ENCODE peak calls at places on chromosomes 5 and 9, in five cellular contexts. One of them, this sample, is unnamed.

GRCh38 chr5:15645776-15646175 is 145.8 kb downstream of the FBXL7 start:
- DNase-seq in stomach: no peak
- DNase-seq in mesenchymal stem cell: no peak
- DNase-seq in psoas muscle: no peak
- DNase-seq in pancreas: no peak
- DNase-seq in this sample: no peak

GRCh38 chr5:65663804-65664521 is 39.1 kb downstream of the SHLD3 start:
- DNase-seq in stomach: no peak
- DNase-seq in mesenchymal stem cell: peak; percentile 44
- DNase-seq in psoas muscle: no peak
- DNase-seq in pancreas: no peak
- DNase-seq in this sample: no peak

GRCh38 chr9:77999231-77999631 is 32.4 kb downstream of the GNAQ start:
- DNase-seq in stomach: no peak
- DNase-seq in mesenchymal stem cell: no peak
- DNase-seq in psoas muscle: no peak
- DNase-seq in pancreas: no peak
- DNase-seq in this sample: no peak

GRCh38 chr9:136975624-136976023 is 1.7 kb upstream of the PTGDS start:
- DNase-seq in stomach: no peak
- DNase-seq in mesenchymal stem cell: no peak
- DNase-seq in psoas muscle: no peak
- DNase-seq in pancreas: no peak
- DNase-seq in this sample: no peak

GRCh38 chr9:116151966-116152381 is 1.6 kb upstream of the PAPPA start:
- DNase-seq in stomach: no peak
- DNase-seq in mesenchymal stem cell: peak; percentile 92
- DNase-seq in psoas muscle: no peak
- DNase-seq in pancreas: no peak
- DNase-seq in this sample: no peak

GRCh38 chr9:93962041-93962440 is 6.9 kb upstream of the BARX1 start:
- DNase-seq in stomach: no peak
- DNase-seq in mesenchymal stem cell: peak; percentile 39
- DNase-seq in psoas muscle: no peak
- DNase-seq in pancreas: no peak
- DNase-seq in this sample: no peak

GRCh38 chr5:95961617-95962474 is at the start of gene ELL2:
- DNase-seq in stomach: peak; percentile 100
- DNase-seq in mesenchymal stem cell: peak; percentile 100
- DNase-seq in psoas muscle: peak; percentile 99
- DNase-seq in pancreas: peak; percentile 99
- DNase-seq in this sample: peak; percentile 89

GRCh38 chr9:16996901-16997491 is 126.5 kb upstream of the BNC2 start:
- DNase-seq in stomach: no peak
- DNase-seq in mesenchymal stem cell: no peak
- DNase-seq in psoas muscle: no peak
- DNase-seq in pancreas: no peak
- DNase-seq in this sample: no peak

GRCh38 chr5:114438471-114438870 is 76.6 kb downstream of the KCNN2 start:
- DNase-seq in stomach: no peak
- DNase-seq in mesenchymal stem cell: no peak
- DNase-seq in psoas muscle: no peak
- DNase-seq in pancreas: no peak
- DNase-seq in this sample: no peak

GRCh38 chr9:100714372-100715099 is 136.7 kb downstream of the CAVIN4 start:
- DNase-seq in stomach: peak; percentile 58
- DNase-seq in mesenchymal stem cell: peak; percentile 2
- DNase-seq in psoas muscle: peak; percentile 53
- DNase-seq in pancreas: peak; percentile 59
- DNase-seq in this sample: no peak

GRCh38 chr9:129113645-129114304 is 2.6 kb downstream of the PTPA start:
- DNase-seq in stomach: no peak
- DNase-seq in mesenchymal stem cell: no peak
- DNase-seq in psoas muscle: no peak
- DNase-seq in pancreas: no peak
- DNase-seq in this sample: no peak

GRCh38 chr5:40932766-40933165 is 23.5 kb downstream of the C7 start:
- DNase-seq in stomach: no peak
- DNase-seq in mesenchymal stem cell: no peak
- DNase-seq in psoas muscle: no peak
- DNase-seq in pancreas: no peak
- DNase-seq in this sample: no peak
- H3K27ac ChIP-seq in stomach: no peak overlapping the region
- H3K27ac ChIP-seq in mesenchymal stem cell: no peak overlapping the region
- H3K27ac ChIP-seq in psoas muscle: no peak overlapping the region
- H3K27ac ChIP-seq in pancreas: no peak overlapping the region
- H3K27ac ChIP-seq in this sample: no peak overlapping the region

DNA sequence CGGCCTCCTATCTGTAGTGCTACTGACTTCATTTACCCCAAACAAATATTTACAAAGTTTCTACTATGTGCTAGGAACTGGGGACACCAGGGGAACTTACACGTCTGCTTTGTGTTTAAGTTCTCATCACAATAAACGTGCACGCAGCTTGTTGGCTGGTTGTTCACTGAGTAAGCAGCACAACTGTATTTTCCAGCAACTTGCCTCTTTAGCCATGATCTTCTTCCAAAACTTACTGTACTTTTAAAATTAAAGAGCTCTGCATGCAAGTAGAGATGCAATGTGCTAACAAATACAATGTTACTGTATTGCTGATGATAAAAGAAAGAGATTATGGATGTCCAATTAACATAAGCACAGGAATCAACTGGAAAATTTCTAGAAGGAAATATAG is 62.8 kb downstream of the RAPGEF1 start:
- DNase-seq in stomach: no peak
- DNase-seq in mesenchymal stem cell: peak; percentile 68
- DNase-seq in psoas muscle: no peak
- DNase-seq in pancreas: no peak
- DNase-seq in this sample: no peak
- H3K4me1 ChIP-seq in stomach: peaks cover 79% of the 10 kb centered on the region
- H3K4me1 ChIP-seq in mesenchymal stem cell: peaks cover 39% of the 10 kb centered on the region
- H3K4me1 ChIP-seq in psoas muscle: peaks cover 93% of the 10 kb centered on the region
- H3K4me1 ChIP-seq in pancreas: peaks cover 26% of the 10 kb centered on the region
- H3K4me1 ChIP-seq in this sample: peaks cover 53% of the 10 kb centered on the region

GRCh38 chr9:131008563-131008908 is 438 bp upstream of the LAMC3 start:
- DNase-seq in stomach: no peak
- DNase-seq in mesenchymal stem cell: no peak
- DNase-seq in psoas muscle: no peak
- DNase-seq in pancreas: no peak
- DNase-seq in this sample: no peak
- H3K4me3 ChIP-seq in stomach: peak overlapping the region; percentile 33
- H3K4me3 ChIP-seq in mesenchymal stem cell: peak overlapping the region; percentile 64
- H3K4me3 ChIP-seq in psoas muscle: peak overlapping the region; percentile 22
- H3K4me3 ChIP-seq in pancreas: no peak overlapping the region
- H3K4me3 ChIP-seq in this sample: no peak overlapping the region

GRCh38 chr5:129244478-129244877 is 149.9 kb downstream of the ISOC1 start:
- DNase-seq in stomach: no peak
- DNase-seq in mesenchymal stem cell: peak; percentile 38
- DNase-seq in psoas muscle: no peak
- DNase-seq in pancreas: no peak
- DNase-seq in this sample: no peak

GRCh38 chr5:129241755-129242154 is 147.2 kb downstream of the ISOC1 start:
- DNase-seq in stomach: no peak
- DNase-seq in mesenchymal stem cell: no peak
- DNase-seq in psoas muscle: no peak
- DNase-seq in pancreas: no peak
- DNase-seq in this sample: no peak

GRCh38 chr5:129246088-129246487 is 151.5 kb downstream of the ISOC1 start:
- DNase-seq in stomach: no peak
- DNase-seq in mesenchymal stem cell: no peak
- DNase-seq in psoas muscle: no peak
- DNase-seq in pancreas: no peak
- DNase-seq in this sample: no peak

GRCh38 chr5:129243058-129243457 is 148.5 kb downstream of the ISOC1 start:
- DNase-seq in stomach: no peak
- DNase-seq in mesenchymal stem cell: peak; percentile 16
- DNase-seq in psoas muscle: no peak
- DNase-seq in pancreas: no peak
- DNase-seq in this sample: no peak

DNA sequence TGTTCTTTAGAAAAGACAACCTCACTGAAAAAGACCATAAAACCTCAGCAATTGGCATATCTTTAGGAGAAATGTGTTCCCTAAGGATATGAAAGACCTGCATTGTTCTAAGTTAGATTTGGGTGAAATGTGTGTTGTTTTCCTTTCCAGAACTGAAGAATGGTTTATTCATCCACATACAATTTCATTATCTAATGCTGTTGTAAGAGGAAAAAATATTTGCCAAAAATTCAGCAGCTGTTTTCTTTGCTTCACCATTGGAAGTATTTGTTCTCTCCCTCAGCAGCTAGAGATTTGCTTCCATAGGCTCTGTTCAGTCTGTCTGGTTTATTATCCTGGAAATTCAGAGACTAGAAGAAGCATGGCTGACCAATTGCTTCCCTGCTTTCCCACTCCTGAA is 150.9 kb downstream of the ISOC1 start:
- DNase-seq in stomach: no peak
- DNase-seq in mesenchymal stem cell: no peak
- DNase-seq in psoas muscle: no peak
- DNase-seq in pancreas: no peak
- DNase-seq in this sample: no peak
- H3K27ac ChIP-seq in stomach: no peak overlapping the region
- H3K27ac ChIP-seq in mesenchymal stem cell: no peak overlapping the region
- H3K27ac ChIP-seq in psoas muscle: no peak overlapping the region
- H3K27ac ChIP-seq in pancreas: no peak overlapping the region
- H3K27ac ChIP-seq in this sample: no peak overlapping the region

GRCh38 chr9:35907732-35908483 is 1.4 kb upstream of the SPAAR start:
- DNase-seq in stomach: peak; percentile 47
- DNase-seq in mesenchymal stem cell: peak; percentile 93
- DNase-seq in psoas muscle: peak; percentile 76
- DNase-seq in pancreas: peak; percentile 78
- DNase-seq in this sample: no peak
- H3K4me1 ChIP-seq in stomach: peaks cover 67% of the 10 kb centered on the region
- H3K4me1 ChIP-seq in mesenchymal stem cell: peaks cover 54% of the 10 kb centered on the region
- H3K4me1 ChIP-seq in psoas muscle: peaks cover 28% of the 10 kb centered on the region
- H3K4me1 ChIP-seq in pancreas: peaks cover 6% of the 10 kb centered on the region
- H3K4me1 ChIP-seq in this sample: peaks cover 35% of the 10 kb centered on the region

GRCh38 chr5:138527170-138527569 is 15.9 kb downstream of the ETF1 start:
- DNase-seq in stomach: no peak
- DNase-seq in mesenchymal stem cell: no peak
- DNase-seq in psoas muscle: no peak
- DNase-seq in pancreas: no peak
- DNase-seq in this sample: no peak
- H3K4me3 ChIP-seq in stomach: no peak overlapping the region
- H3K4me3 ChIP-seq in mesenchymal stem cell: no peak overlapping the region
- H3K4me3 ChIP-seq in psoas muscle: no peak overlapping the region
- H3K4me3 ChIP-seq in pancreas: no peak overlapping the region
- H3K4me3 ChIP-seq in this sample: no peak overlapping the region

This sample was measured in naive thymus-derived CD4-positive, alpha-beta T cell.